ENCODE peak calls at places on chromosomes 2 and 18, in five cellular contexts. One of them, this sample, is unnamed.

GRCh38 chr18:57630002-57630758 is 8.5 kb upstream of the NARS1 start:
- DNase-seq in foreskin fibroblast: peak
- DNase-seq in cardiac muscle cell: peak
- DNase-seq in hepatocyte: peak
- DNase-seq in Calu3: peak
- DNase-seq in this sample: peak

GRCh38 chr2:216447293-216447692 is 35.0 kb downstream of the SMARCAL1 start:
- DNase-seq in cardiac muscle cell: no peak
- DNase-seq in Calu3: no peak
- DNase-seq in foreskin fibroblast: no peak
- DNase-seq in hepatocyte: no peak
- DNase-seq in this sample: no peak

GRCh38 chr2:112938904-112939303 is 27.9 kb downstream of the IL37 start:
- DNase-seq in hepatocyte: no peak
- DNase-seq in cardiac muscle cell: peak
- DNase-seq in foreskin fibroblast: no peak
- DNase-seq in Calu3: peak
- DNase-seq in this sample: no peak

GRCh38 chr2:109271920-109272319 is 142.9 kb downstream of the SH3RF3 start:
- DNase-seq in cardiac muscle cell: no peak
- DNase-seq in foreskin fibroblast: no peak
- DNase-seq in hepatocyte: no peak
- DNase-seq in Calu3: no peak
- DNase-seq in this sample: no peak

GRCh38 chr18:40293311-40293710 is 1661.7 kb upstream of the PIK3C3 start:
- DNase-seq in cardiac muscle cell: peak
- DNase-seq in foreskin fibroblast: peak
- DNase-seq in hepatocyte: no peak
- DNase-seq in Calu3: peak
- DNase-seq in this sample: no peak

GRCh38 chr2:76692896-76693295 is 829.3 kb downstream of the LRRTM4 start:
- DNase-seq in hepatocyte: no peak
- DNase-seq in Calu3: no peak
- DNase-seq in cardiac muscle cell: no peak
- DNase-seq in foreskin fibroblast: no peak
- DNase-seq in this sample: no peak

GRCh38 chr2:190359896-190360376 is 16.5 kb downstream of the INPP1 start:
- DNase-seq in Calu3: no peak
- DNase-seq in hepatocyte: no peak
- DNase-seq in cardiac muscle cell: peak
- DNase-seq in foreskin fibroblast: peak
- DNase-seq in this sample: no peak

GRCh38 chr18:60372598-60372997 is at the start of gene MC4R:
- DNase-seq in foreskin fibroblast: peak
- DNase-seq in hepatocyte: peak
- DNase-seq in cardiac muscle cell: peak
- DNase-seq in Calu3: peak
- DNase-seq in this sample: peak

GRCh38 chr2:7795358-7796199 is 878.4 kb downstream of the RNF144A start:
- DNase-seq in Calu3: no peak
- DNase-seq in hepatocyte: peak
- DNase-seq in foreskin fibroblast: peak
- DNase-seq in cardiac muscle cell: no peak
- DNase-seq in this sample: no peak

DNA sequence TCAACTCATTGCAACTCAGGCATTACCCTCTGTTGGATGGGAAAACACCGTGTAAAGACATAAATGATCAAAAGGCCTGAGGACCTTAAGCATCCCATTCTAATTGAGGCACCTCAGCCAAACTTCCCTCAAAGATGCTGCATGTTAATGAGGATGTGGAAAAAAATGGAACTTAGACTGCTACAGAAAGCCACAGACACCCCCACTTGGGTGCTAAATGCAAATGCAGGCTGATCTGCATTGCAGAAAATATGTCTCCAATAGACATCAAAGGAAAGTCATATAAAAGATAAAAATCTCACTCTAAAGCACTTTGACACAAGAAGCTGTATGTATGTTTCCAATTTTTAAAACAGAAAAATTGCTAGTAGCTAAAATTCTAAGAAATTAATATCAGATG is 504.7 kb downstream of the KCNJ3 start:
- DNase-seq in hepatocyte: no peak
- DNase-seq in foreskin fibroblast: no peak
- DNase-seq in Calu3: no peak
- DNase-seq in cardiac muscle cell: no peak
- DNase-seq in this sample: no peak
- TF ChIP-seq CTCF in hepatocyte: no peak
- TF ChIP-seq CTCF in foreskin fibroblast: no peak
- TF ChIP-seq CTCF in Calu3: no peak
- TF ChIP-seq CTCF in cardiac muscle cell: no peak
- TF ChIP-seq CTCF in this sample: no peak

GRCh38 chr18:9474983-9475642 is at the start of gene RALBP1:
- DNase-seq in hepatocyte: peak
- DNase-seq in foreskin fibroblast: peak
- DNase-seq in Calu3: peak
- DNase-seq in cardiac muscle cell: peak
- DNase-seq in this sample: peak
- TF ChIP-seq CTCF in hepatocyte: peak
- TF ChIP-seq CTCF in foreskin fibroblast: no peak
- TF ChIP-seq CTCF in Calu3: no peak
- TF ChIP-seq CTCF in cardiac muscle cell: peak
- TF ChIP-seq CTCF in this sample: no peak

GRCh38 chr18:23033079-23033478 is 100.0 kb downstream of the RBBP8 start:
- DNase-seq in cardiac muscle cell: no peak
- DNase-seq in hepatocyte: no peak
- DNase-seq in Calu3: no peak
- DNase-seq in foreskin fibroblast: no peak
- DNase-seq in this sample: no peak
- TF ChIP-seq CTCF in cardiac muscle cell: no peak
- TF ChIP-seq CTCF in hepatocyte: no peak
- TF ChIP-seq CTCF in Calu3: no peak
- TF ChIP-seq CTCF in foreskin fibroblast: no peak
- TF ChIP-seq CTCF in this sample: no peak

GRCh38 chr2:126643431-126643830 is 12.5 kb upstream of the GYPC start:
- DNase-seq in foreskin fibroblast: no peak
- DNase-seq in Calu3: no peak
- DNase-seq in hepatocyte: no peak
- DNase-seq in cardiac muscle cell: no peak
- DNase-seq in this sample: no peak
- TF ChIP-seq CTCF in foreskin fibroblast: no peak
- TF ChIP-seq CTCF in Calu3: no peak
- TF ChIP-seq CTCF in hepatocyte: no peak
- TF ChIP-seq CTCF in cardiac muscle cell: no peak
- TF ChIP-seq CTCF in this sample: no peak

GRCh38 chr2:71995067-71995665 is 152.5 kb downstream of the CYP26B1 start:
- DNase-seq in cardiac muscle cell: peak
- DNase-seq in hepatocyte: peak
- DNase-seq in foreskin fibroblast: peak
- DNase-seq in Calu3: no peak
- DNase-seq in this sample: no peak
- TF ChIP-seq CTCF in cardiac muscle cell: peak
- TF ChIP-seq CTCF in hepatocyte: peak
- TF ChIP-seq CTCF in foreskin fibroblast: peak
- TF ChIP-seq CTCF in Calu3: no peak
- TF ChIP-seq CTCF in this sample: peak

GRCh38 chr2:72673279-72673678 is 152.6 kb downstream of the EXOC6B start:
- DNase-seq in hepatocyte: peak
- DNase-seq in foreskin fibroblast: no peak
- DNase-seq in Calu3: peak
- DNase-seq in cardiac muscle cell: no peak
- DNase-seq in this sample: no peak

GRCh38 chr2:72665448-72665847 is 160.4 kb downstream of the EXOC6B start:
- DNase-seq in foreskin fibroblast: no peak
- DNase-seq in cardiac muscle cell: no peak
- DNase-seq in Calu3: no peak
- DNase-seq in hepatocyte: no peak
- DNase-seq in this sample: no peak

GRCh38 chr2:72669121-72669520 is 156.7 kb downstream of the EXOC6B start:
- DNase-seq in Calu3: no peak
- DNase-seq in cardiac muscle cell: peak
- DNase-seq in foreskin fibroblast: peak
- DNase-seq in hepatocyte: no peak
- DNase-seq in this sample: no peak

GRCh38 chr2:72668647-72669046 is 157.2 kb downstream of the EXOC6B start:
- DNase-seq in foreskin fibroblast: no peak
- DNase-seq in Calu3: no peak
- DNase-seq in hepatocyte: no peak
- DNase-seq in cardiac muscle cell: no peak
- DNase-seq in this sample: no peak
- TF ChIP-seq CTCF in foreskin fibroblast: no peak
- TF ChIP-seq CTCF in Calu3: no peak
- TF ChIP-seq CTCF in hepatocyte: no peak
- TF ChIP-seq CTCF in cardiac muscle cell: no peak
- TF ChIP-seq CTCF in this sample: no peak